ENCODE peak calls at places on chromosomes 7 and 10, in five cellular contexts. G, L, X, Q and O are unnamed samples.

GRCh38 chr10:95229724-95230627 is 35.9 kb downstream of the ACSM6 start:
- DNase-seq in G (no peak), L (no peak), X (no peak), Q (no peak), O (no peak)

GRCh38 chr10:116688241-116688711 is 54.1 kb downstream of the HSPA12A start:
- DNase-seq in G (no peak), L (no peak), X (no peak), Q (no peak), O (no peak)

GRCh38 chr7:110050831-110051230 is 1040.1 kb upstream of the LRRN3 start:
- DNase-seq in G (no peak), L (no peak), X (no peak), Q (no peak), O (no peak)

GRCh38 chr10:121994429-121994881 is 5.5 kb downstream of the TACC2 start:
- DNase-seq in G (peak), L (no peak), X (no peak), Q (no peak), O (no peak)

GRCh38 chr7:29878081-29878688 is 71.9 kb downstream of the WIPF3 start:
- DNase-seq in G (no peak), L (peak), X (no peak), Q (no peak), O (no peak)

GRCh38 chr7:121001932-121002754 is 13.6 kb downstream of the CPED1 start:
- DNase-seq in G (no peak), L (no peak), X (no peak), Q (no peak), O (no peak)

GRCh38 chr7:149662591-149663095 is 110.7 kb downstream of the ZNF467 start:
- DNase-seq in G (peak), L (peak), X (peak), Q (peak), O (peak)

GRCh38 chr7:40570218-40570617 is 435.4 kb downstream of the SUGCT start:
- DNase-seq in G (no peak), L (no peak), X (no peak), Q (no peak), O (no peak)

GRCh38 chr7:41834805-41835694 is 132.2 kb upstream of the INHBA start:
- DNase-seq in G (no peak), L (no peak), X (no peak), Q (no peak), O (no peak)

GRCh38 chr7:156014201-156014600 is 201.9 kb upstream of the SHH start:
- DNase-seq in G (no peak), L (no peak), X (no peak), Q (no peak), O (no peak)

GRCh38 chr10:53744176-53744575 is 971.6 kb upstream of the MBL2 start:
- DNase-seq in G (no peak), L (no peak), X (no peak), Q (no peak), O (no peak)

GRCh38 chr10:97574374-97575100 is 2.0 kb downstream of the ANKRD2 start:
- DNase-seq in G (peak), L (peak), X (peak), Q (no peak), O (no peak)

GRCh38 chr7:78435355-78435754 is 636.8 kb downstream of the PHTF2 start:
- DNase-seq in G (peak), L (no peak), X (no peak), Q (no peak), O (no peak)

GRCh38 chr7:132876576-132876975 is 205.3 kb downstream of the CHCHD3 start:
- DNase-seq in G (no peak), L (no peak), X (no peak), Q (no peak), O (no peak)

GRCh38 chr10:48253970-48254657 is 20.4 kb downstream of the FRMPD2 start:
- DNase-seq in G (no peak), L (no peak), X (no peak), Q (no peak), O (no peak)

GRCh38 chr7:98553666-98554065 is 63.4 kb upstream of the NPTX2 start:
- DNase-seq in G (no peak), L (no peak), X (no peak), Q (no peak), O (no peak)

GRCh38 chr7:71772783-71773182 is 639.4 kb downstream of the CALN1 start:
- DNase-seq in G (no peak), L (no peak), X (no peak), Q (no peak), O (no peak)

GRCh38 chr7:151642746-151643145 is 123.1 kb upstream of the RHEB start:
- DNase-seq in G (no peak), L (no peak), X (no peak), Q (no peak), O (no peak)

GRCh38 chr7:16650266-16650665 is 4.3 kb downstream of the BZW2 start:
- DNase-seq in G (peak), L (no peak), X (no peak), Q (no peak), O (no peak)

GRCh38 chr10:5659702-5660528 is 6.5 kb downstream of the ASB13 start:
- DNase-seq in G (peak), L (peak), X (no peak), Q (no peak), O (no peak)

GRCh38 chr7:80478683-80479082 is 33.2 kb downstream of the GNAT3 start:
- DNase-seq in G (no peak), L (no peak), X (no peak), Q (no peak), O (no peak)

GRCh38 chr10:63077800-63078199 is 55.3 kb upstream of the NRBF2 start:
- DNase-seq in G (no peak), L (no peak), X (no peak), Q (no peak), O (no peak)

GRCh38 chr7:22302951-22303423 is 54.0 kb downstream of the RAPGEF5 start:
- DNase-seq in G (no peak), L (no peak), X (no peak), Q (no peak), O (no peak)
- TF ChIP-seq POLR2AphosphoS5 in G (no peak), L (no peak), X (no peak), Q (no peak), O (no peak)

DNA sequence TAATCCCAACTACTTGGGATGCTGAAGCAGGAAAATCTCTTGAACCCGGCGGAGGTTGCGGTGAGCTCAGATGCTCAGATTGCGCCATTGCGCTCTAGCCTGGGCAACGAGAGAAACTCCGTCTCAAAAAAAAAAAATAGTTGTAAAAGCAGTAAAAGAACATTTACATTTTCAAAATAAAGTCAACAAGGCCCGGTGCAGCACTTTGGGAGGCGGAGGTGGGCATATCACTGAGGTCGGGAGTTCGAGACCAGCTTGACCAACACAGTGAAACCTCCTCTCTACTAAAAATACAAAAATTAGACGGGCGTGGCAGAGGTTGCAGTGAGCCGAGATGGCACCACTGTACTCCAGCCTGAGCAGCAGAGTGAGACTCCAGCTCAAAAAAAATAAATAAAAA is 4.0 kb downstream of the CCAR1 start:
- DNase-seq in G (no peak), L (no peak), X (no peak), Q (no peak), O (no peak)
- TF ChIP-seq POLR2A in G (no peak), L (no peak), X (no peak), Q (no peak), O (no peak)

GRCh38 chr10:125149278-125150047 is 10.9 kb downstream of the CTBP2 start:
- DNase-seq in G (peak), L (no peak), X (no peak), Q (no peak), O (no peak)
- TF ChIP-seq POLR2AphosphoS5 in G (no peak), L (no peak), X (no peak), Q (no peak), O (no peak)

DNA sequence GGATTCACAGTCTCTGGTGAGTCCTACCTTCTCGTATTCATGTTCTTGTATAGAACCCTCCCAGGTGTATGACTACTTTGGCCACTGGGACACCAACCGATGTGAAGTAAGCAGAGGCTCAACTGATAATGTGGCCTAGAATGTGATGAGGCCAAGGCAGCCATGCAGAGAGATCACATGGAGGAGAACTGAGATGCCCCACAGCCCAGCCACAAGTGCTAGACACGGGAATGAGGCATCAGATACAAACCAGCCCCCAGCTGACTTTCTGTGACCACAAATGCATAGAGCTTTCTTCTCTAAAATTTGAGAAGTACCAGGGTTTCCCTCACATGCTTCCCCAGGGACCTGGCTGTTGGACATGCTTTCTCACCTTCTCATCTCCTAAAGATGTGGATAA is 375.7 kb downstream of the CCSER2 start:
- DNase-seq in G (no peak), L (no peak), X (no peak), Q (no peak), O (no peak)
- TF ChIP-seq POLR2A in G (no peak), L (no peak), X (no peak), Q (no peak), O (no peak)

GRCh38 chr7:131602994-131603372 is 46.6 kb upstream of the PODXL start:
- DNase-seq in G (no peak), L (no peak), X (no peak), Q (no peak), O (no peak)

GRCh38 chr7:131606346-131607290 is 50.2 kb upstream of the PODXL start:
- DNase-seq in G (peak), L (no peak), X (no peak), Q (no peak), O (no peak)

GRCh38 chr7:131603932-131604331 is 47.5 kb upstream of the PODXL start:
- DNase-seq in G (no peak), L (no peak), X (no peak), Q (no peak), O (no peak)

GRCh38 chr7:131605280-131605878 is 49.0 kb upstream of the PODXL start:
- DNase-seq in G (no peak), L (no peak), X (no peak), Q (no peak), O (no peak)

GRCh38 chr7:131604841-131605279 is 48.4 kb upstream of the PODXL start:
- DNase-seq in G (no peak), L (no peak), X (no peak), Q (no peak), O (no peak)
- TF ChIP-seq POLR2AphosphoS5 in G (no peak), L (no peak), X (no peak), Q (no peak), O (no peak)